ENCODE peak calls at places on chromosomes 1 and 21, in ten cellular contexts. R is neural crest cell; J is astrocyte; W is breast epithelium; B is dorsolateral prefrontal cortex; G is fibroblast of mammary gland; U is CD4-positive, alpha-beta T cell; C is stomach; N is thyroid gland; M is esophagus squamous epithelium. T is an unnamed sample.

GRCh38 chr1:218383051-218383450 is 37.9 kb downstream of the TGFB2 start:
- DNase-seq in U (no peak), W (no peak), G (no peak), N (no peak), R (no peak), C (no peak), B (no peak), J (no peak), M (no peak), T (no peak)

GRCh38 chr1:31389616-31390015 is 16.7 kb upstream of the FABP3 start:
- DNase-seq in C (no peak), B (no peak), M (no peak), W (no peak), R (no peak), U (no peak), N (no peak), J (no peak), G (no peak), T (no peak)

GRCh38 chr1:228393268-228393699 is 13.4 kb downstream of the TRIM11 start:
- DNase-seq in J (peak), U (no peak), G (peak), B (no peak), W (no peak), M (no peak), N (peak), R (no peak), C (peak), T (no peak)

GRCh38 chr1:211082824-211083223 is 51.1 kb downstream of the KCNH1 start:
- DNase-seq in J (no peak), W (no peak), G (no peak), R (no peak), U (no peak), B (no peak), C (no peak), M (no peak), N (no peak), T (no peak)

GRCh38 chr1:94142022-94142421 is 21.1 kb upstream of the ABCA4 start:
- DNase-seq in W (no peak), M (no peak), N (no peak), G (peak), R (no peak), J (peak), U (no peak), B (no peak), C (no peak), T (no peak)

GRCh38 chr1:21503706-21504377 is 5.4 kb upstream of the ALPL start:
- DNase-seq in W (peak), M (no peak), J (no peak), U (no peak), N (no peak), C (no peak), B (no peak), G (no peak), R (no peak), T (no peak)

GRCh38 chr1:225477296-225477911 is 49.6 kb upstream of the LBR start:
- DNase-seq in N (no peak), B (no peak), J (no peak), R (no peak), C (no peak), U (no peak), M (no peak), G (no peak), W (no peak), T (no peak)

GRCh38 chr1:45669859-45670655 is 16.3 kb downstream of the GPBP1L1 start:
- DNase-seq in B (no peak), M (no peak), N (no peak), G (peak), J (peak), W (no peak), C (no peak), U (no peak), R (no peak), T (no peak)

GRCh38 chr1:157776971-157777386 is at the start of gene FCRL2:
- DNase-seq in B (no peak), W (no peak), R (no peak), M (no peak), N (no peak), U (no peak), G (no peak), J (no peak), C (no peak), T (no peak)

GRCh38 chr1:94416901-94417701 is 1.1 kb upstream of the ABCD3 start:
- DNase-seq in R (peak), M (no peak), C (peak), N (peak), G (peak), J (peak), W (peak), U (no peak), B (peak), T (no peak)

GRCh38 chr1:40132383-40133121 is 28.6 kb upstream of the RLF start:
- DNase-seq in W (no peak), G (no peak), J (no peak), M (no peak), N (peak), B (no peak), U (no peak), C (no peak), R (no peak), T (no peak)

GRCh38 chr1:94522304-94522703 is 19.3 kb downstream of the F3 start:
- DNase-seq in W (no peak), C (no peak), J (no peak), M (no peak), R (no peak), B (no peak), N (peak), G (peak), U (no peak), T (no peak)

GRCh38 chr21:37915941-37916794 is at the start of gene KCNJ6:
- DNase-seq in C (peak), U (no peak), G (peak), B (peak), R (peak), W (no peak), J (peak), N (no peak), M (no peak), T (no peak)
- TF ChIP-seq CTCF in C (no peak), U (no peak), G (peak), B (peak), R (peak), W (no peak), J (peak), N (no peak), M (peak), T (no peak)

GRCh38 chr21:43645414-43645891 is 13.8 kb downstream of the HSF2BP start:
- DNase-seq in B (peak), U (no peak), N (peak), J (peak), C (peak), M (no peak), W (peak), G (peak), R (peak), T (peak)
- TF ChIP-seq CTCF in B (peak), U (no peak), N (peak), J (peak), C (no peak), M (peak), W (peak), G (peak), R (peak), T (peak)

GRCh38 chr1:65059930-65060538 is 88.0 kb upstream of the AK4 start:
- DNase-seq in J (no peak), C (no peak), U (no peak), N (no peak), W (no peak), G (peak), B (no peak), R (no peak), M (no peak), T (no peak)
- TF ChIP-seq CTCF in J (peak), C (no peak), U (peak), N (peak), W (peak), G (peak), B (peak), R (peak), M (peak), T (peak)

DNA sequence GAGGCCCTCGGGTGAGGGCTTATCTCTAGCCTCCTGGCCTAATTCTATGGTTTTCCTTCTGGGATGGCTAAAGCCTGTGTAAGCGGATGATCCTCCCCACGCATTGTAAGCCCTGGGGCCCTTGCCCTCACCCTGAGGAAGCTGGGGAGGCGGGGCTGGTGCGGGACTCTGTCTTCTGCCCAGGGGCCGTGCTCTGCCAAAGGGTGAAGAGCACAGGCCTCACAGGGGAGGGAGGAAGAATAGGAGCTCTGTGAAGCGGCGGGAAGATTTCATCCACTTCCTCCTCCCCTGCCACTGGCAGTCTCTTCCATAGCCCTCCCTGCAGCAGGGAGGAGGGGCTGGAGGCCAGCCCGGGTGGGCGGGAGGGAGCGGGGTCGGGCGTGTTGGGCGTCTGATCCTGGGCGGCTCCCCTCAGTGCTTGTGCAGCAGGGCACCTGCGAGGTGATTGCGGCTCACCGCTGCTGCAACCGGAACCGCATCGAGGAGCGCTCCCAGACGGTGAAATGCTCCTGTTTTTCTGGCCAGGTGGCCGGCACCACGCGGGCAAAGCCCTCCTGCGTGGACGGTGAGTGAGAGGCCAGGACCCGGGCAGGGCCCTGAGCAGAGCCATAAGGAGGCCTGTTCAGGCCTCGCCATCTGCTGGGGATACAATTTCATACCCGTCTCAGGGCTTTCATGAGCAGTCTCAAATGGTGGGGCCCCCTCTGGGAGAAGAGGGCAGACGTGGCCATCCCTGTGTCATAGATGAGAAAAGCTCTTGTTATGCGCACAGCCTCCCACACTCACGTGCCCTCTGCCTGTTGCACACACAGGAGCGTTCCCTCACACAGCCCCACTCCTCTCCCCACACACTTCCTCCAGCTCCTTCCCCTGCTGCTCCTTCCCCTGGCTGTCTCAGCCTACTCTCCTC is 7.7 kb upstream of the PPM1J start:
- DNase-seq in W (no peak), G (peak), R (peak), J (no peak), C (no peak), U (no peak), N (no peak), B (no peak), M (no peak), T (no peak)
- TF ChIP-seq CTCF in W (no peak), G (no peak), R (no peak), J (no peak), C (no peak), U (no peak), N (no peak), B (no peak), M (no peak), T (no peak)